ENCODE peak calls at places on chromosomes 7 and 10, in eight cellular contexts. One of them, this sample, is unnamed.

GRCh38 chr10:3764626-3765375 is 20.2 kb downstream of the KLF6 start:
- DNase-seq in CD8-positive, alpha-beta T cell: peak
- DNase-seq in cardiac muscle cell: no peak
- DNase-seq in psoas muscle: no peak
- DNase-seq in upper lobe of right lung: no peak
- DNase-seq in posterior cingulate gyrus: no peak
- DNase-seq in thoracic aorta: no peak
- DNase-seq in iPS-NIHi11: no peak
- DNase-seq in this sample: no peak

GRCh38 chr10:101441539-101442455 is 87.8 kb downstream of the BTRC start:
- DNase-seq in CD8-positive, alpha-beta T cell: no peak
- DNase-seq in cardiac muscle cell: peak
- DNase-seq in psoas muscle: no peak
- DNase-seq in upper lobe of right lung: no peak
- DNase-seq in posterior cingulate gyrus: no peak
- DNase-seq in thoracic aorta: no peak
- DNase-seq in iPS-NIHi11: peak
- DNase-seq in this sample: no peak

GRCh38 chr7:73707045-73707631 is 12.3 kb downstream of the STX1A start:
- DNase-seq in CD8-positive, alpha-beta T cell: peak
- DNase-seq in cardiac muscle cell: no peak
- DNase-seq in psoas muscle: peak
- DNase-seq in upper lobe of right lung: peak
- DNase-seq in posterior cingulate gyrus: no peak
- DNase-seq in thoracic aorta: no peak
- DNase-seq in iPS-NIHi11: no peak
- DNase-seq in this sample: no peak

GRCh38 chr7:85669139-85669692 is 482.4 kb upstream of the SEMA3D start:
- DNase-seq in CD8-positive, alpha-beta T cell: no peak
- DNase-seq in cardiac muscle cell: no peak
- DNase-seq in psoas muscle: no peak
- DNase-seq in upper lobe of right lung: no peak
- DNase-seq in posterior cingulate gyrus: no peak
- DNase-seq in thoracic aorta: no peak
- DNase-seq in iPS-NIHi11: no peak
- DNase-seq in this sample: no peak

GRCh38 chr10:112409755-112410154 is 35.8 kb downstream of the ACSL5 start:
- DNase-seq in CD8-positive, alpha-beta T cell: no peak
- DNase-seq in cardiac muscle cell: no peak
- DNase-seq in psoas muscle: no peak
- DNase-seq in upper lobe of right lung: no peak
- DNase-seq in posterior cingulate gyrus: no peak
- DNase-seq in thoracic aorta: no peak
- DNase-seq in iPS-NIHi11: no peak
- DNase-seq in this sample: no peak

GRCh38 chr7:107387573-107388219 is 82.2 kb upstream of the GPR22 start:
- DNase-seq in CD8-positive, alpha-beta T cell: no peak
- DNase-seq in cardiac muscle cell: no peak
- DNase-seq in psoas muscle: no peak
- DNase-seq in upper lobe of right lung: no peak
- DNase-seq in posterior cingulate gyrus: no peak
- DNase-seq in thoracic aorta: peak
- DNase-seq in iPS-NIHi11: no peak
- DNase-seq in this sample: no peak

GRCh38 chr10:20893297-20893696 is 3.8 kb downstream of the NEBL start:
- DNase-seq in CD8-positive, alpha-beta T cell: no peak
- DNase-seq in cardiac muscle cell: no peak
- DNase-seq in psoas muscle: no peak
- DNase-seq in upper lobe of right lung: no peak
- DNase-seq in posterior cingulate gyrus: no peak
- DNase-seq in thoracic aorta: no peak
- DNase-seq in iPS-NIHi11: no peak
- DNase-seq in this sample: no peak

GRCh38 chr7:124688991-124689390 is 76.6 kb downstream of the GPR37 start:
- DNase-seq in CD8-positive, alpha-beta T cell: no peak
- DNase-seq in cardiac muscle cell: no peak
- DNase-seq in psoas muscle: no peak
- DNase-seq in upper lobe of right lung: no peak
- DNase-seq in posterior cingulate gyrus: no peak
- DNase-seq in thoracic aorta: no peak
- DNase-seq in iPS-NIHi11: no peak
- DNase-seq in this sample: no peak

GRCh38 chr7:31782411-31782991 is 95.5 kb downstream of the PPP1R17 start:
- DNase-seq in CD8-positive, alpha-beta T cell: no peak
- DNase-seq in cardiac muscle cell: peak
- DNase-seq in psoas muscle: no peak
- DNase-seq in upper lobe of right lung: no peak
- DNase-seq in posterior cingulate gyrus: no peak
- DNase-seq in thoracic aorta: no peak
- DNase-seq in iPS-NIHi11: peak
- DNase-seq in this sample: no peak

GRCh38 chr10:14617850-14618249 is 156.8 kb downstream of the FAM107B start:
- DNase-seq in CD8-positive, alpha-beta T cell: no peak
- DNase-seq in cardiac muscle cell: no peak
- DNase-seq in psoas muscle: no peak
- DNase-seq in upper lobe of right lung: no peak
- DNase-seq in posterior cingulate gyrus: no peak
- DNase-seq in thoracic aorta: no peak
- DNase-seq in iPS-NIHi11: no peak
- DNase-seq in this sample: no peak

GRCh38 chr7:67489881-67490280 is 493.2 kb downstream of the TYW1 start:
- DNase-seq in CD8-positive, alpha-beta T cell: no peak
- DNase-seq in cardiac muscle cell: no peak
- DNase-seq in psoas muscle: no peak
- DNase-seq in upper lobe of right lung: no peak
- DNase-seq in posterior cingulate gyrus: no peak
- DNase-seq in thoracic aorta: no peak
- DNase-seq in iPS-NIHi11: no peak
- DNase-seq in this sample: no peak

GRCh38 chr7:99618726-99619125 is 2.0 kb downstream of the ZSCAN25 start:
- DNase-seq in CD8-positive, alpha-beta T cell: no peak
- DNase-seq in cardiac muscle cell: no peak
- DNase-seq in psoas muscle: no peak
- DNase-seq in upper lobe of right lung: no peak
- DNase-seq in posterior cingulate gyrus: no peak
- DNase-seq in thoracic aorta: no peak
- DNase-seq in iPS-NIHi11: no peak
- DNase-seq in this sample: no peak

GRCh38 chr10:71092812-71093391 is 119.5 kb upstream of the UNC5B start:
- DNase-seq in CD8-positive, alpha-beta T cell: no peak
- DNase-seq in cardiac muscle cell: peak
- DNase-seq in psoas muscle: no peak
- DNase-seq in upper lobe of right lung: peak
- DNase-seq in posterior cingulate gyrus: no peak
- DNase-seq in thoracic aorta: no peak
- DNase-seq in iPS-NIHi11: peak
- DNase-seq in this sample: no peak

GRCh38 chr10:68625316-68625921 is 65.3 kb downstream of the TET1 start:
- DNase-seq in CD8-positive, alpha-beta T cell: no peak
- DNase-seq in cardiac muscle cell: no peak
- DNase-seq in psoas muscle: no peak
- DNase-seq in upper lobe of right lung: no peak
- DNase-seq in posterior cingulate gyrus: no peak
- DNase-seq in thoracic aorta: no peak
- DNase-seq in iPS-NIHi11: no peak
- DNase-seq in this sample: no peak

GRCh38 chr10:14838582-14839304 is 637 bp downstream of the HSPA14 start:
- DNase-seq in CD8-positive, alpha-beta T cell: peak
- DNase-seq in cardiac muscle cell: peak
- DNase-seq in psoas muscle: peak
- DNase-seq in upper lobe of right lung: peak
- DNase-seq in posterior cingulate gyrus: no peak
- DNase-seq in thoracic aorta: no peak
- DNase-seq in iPS-NIHi11: peak
- DNase-seq in this sample: no peak

GRCh38 chr10:12702215-12702614 is 299.3 kb downstream of the CCDC3 start:
- DNase-seq in CD8-positive, alpha-beta T cell: no peak
- DNase-seq in cardiac muscle cell: no peak
- DNase-seq in psoas muscle: no peak
- DNase-seq in upper lobe of right lung: no peak
- DNase-seq in posterior cingulate gyrus: no peak
- DNase-seq in thoracic aorta: no peak
- DNase-seq in iPS-NIHi11: no peak
- DNase-seq in this sample: no peak

GRCh38 chr10:30491204-30491603 is 57.2 kb downstream of the MAP3K8 start:
- DNase-seq in CD8-positive, alpha-beta T cell: no peak
- DNase-seq in cardiac muscle cell: no peak
- DNase-seq in psoas muscle: no peak
- DNase-seq in upper lobe of right lung: no peak
- DNase-seq in posterior cingulate gyrus: no peak
- DNase-seq in thoracic aorta: no peak
- DNase-seq in iPS-NIHi11: no peak
- DNase-seq in this sample: no peak

GRCh38 chr7:28005848-28006233 is 174.8 kb downstream of the JAZF1 start:
- DNase-seq in CD8-positive, alpha-beta T cell: no peak
- DNase-seq in cardiac muscle cell: no peak
- DNase-seq in psoas muscle: no peak
- DNase-seq in upper lobe of right lung: no peak
- DNase-seq in posterior cingulate gyrus: no peak
- DNase-seq in thoracic aorta: no peak
- DNase-seq in iPS-NIHi11: no peak
- DNase-seq in this sample: no peak

GRCh38 chr10:88986549-88987242 is 3.9 kb upstream of the FAS start:
- DNase-seq in CD8-positive, alpha-beta T cell: no peak
- DNase-seq in cardiac muscle cell: peak
- DNase-seq in psoas muscle: no peak
- DNase-seq in upper lobe of right lung: no peak
- DNase-seq in posterior cingulate gyrus: no peak
- DNase-seq in thoracic aorta: no peak
- DNase-seq in iPS-NIHi11: peak
- DNase-seq in this sample: no peak

GRCh38 chr10:117137031-117137910 is 799 bp downstream of the VAX1 start:
- DNase-seq in CD8-positive, alpha-beta T cell: no peak
- DNase-seq in cardiac muscle cell: peak
- DNase-seq in psoas muscle: no peak
- DNase-seq in upper lobe of right lung: no peak
- DNase-seq in posterior cingulate gyrus: no peak
- DNase-seq in thoracic aorta: no peak
- DNase-seq in iPS-NIHi11: peak
- DNase-seq in this sample: no peak

GRCh38 chr7:107048783-107049418 is 4.4 kb downstream of the PRKAR2B start:
- DNase-seq in CD8-positive, alpha-beta T cell: no peak
- DNase-seq in cardiac muscle cell: no peak
- DNase-seq in psoas muscle: no peak
- DNase-seq in upper lobe of right lung: no peak
- DNase-seq in posterior cingulate gyrus: no peak
- DNase-seq in thoracic aorta: no peak
- DNase-seq in iPS-NIHi11: no peak
- DNase-seq in this sample: no peak

GRCh38 chr10:30435068-30435422 is 1.1 kb downstream of the MAP3K8 start:
- DNase-seq in CD8-positive, alpha-beta T cell: no peak
- DNase-seq in cardiac muscle cell: peak
- DNase-seq in psoas muscle: peak
- DNase-seq in upper lobe of right lung: peak
- DNase-seq in posterior cingulate gyrus: no peak
- DNase-seq in thoracic aorta: no peak
- DNase-seq in iPS-NIHi11: no peak
- DNase-seq in this sample: no peak

GRCh38 chr10:88232029-88232895 is 350.9 kb downstream of the RNLS start:
- DNase-seq in CD8-positive, alpha-beta T cell: no peak
- DNase-seq in cardiac muscle cell: no peak
- DNase-seq in psoas muscle: peak
- DNase-seq in upper lobe of right lung: peak
- DNase-seq in posterior cingulate gyrus: no peak
- DNase-seq in thoracic aorta: peak
- DNase-seq in iPS-NIHi11: no peak
- DNase-seq in this sample: peak

GRCh38 chr10:76697923-76698322 is 939.7 kb downstream of the KCNMA1 start:
- DNase-seq in CD8-positive, alpha-beta T cell: no peak
- DNase-seq in cardiac muscle cell: no peak
- DNase-seq in psoas muscle: no peak
- DNase-seq in upper lobe of right lung: no peak
- DNase-seq in posterior cingulate gyrus: no peak
- DNase-seq in thoracic aorta: no peak
- DNase-seq in iPS-NIHi11: no peak
- DNase-seq in this sample: no peak

GRCh38 chr10:51007781-51008180 is 66.5 kb upstream of the PRKG1 start:
- DNase-seq in CD8-positive, alpha-beta T cell: no peak
- DNase-seq in cardiac muscle cell: no peak
- DNase-seq in psoas muscle: no peak
- DNase-seq in upper lobe of right lung: no peak
- DNase-seq in posterior cingulate gyrus: no peak
- DNase-seq in thoracic aorta: no peak
- DNase-seq in iPS-NIHi11: no peak
- DNase-seq in this sample: no peak

GRCh38 chr7:29341156-29341555 is 146.6 kb downstream of the CHN2 start:
- DNase-seq in CD8-positive, alpha-beta T cell: no peak
- DNase-seq in cardiac muscle cell: no peak
- DNase-seq in psoas muscle: no peak
- DNase-seq in upper lobe of right lung: no peak
- DNase-seq in posterior cingulate gyrus: no peak
- DNase-seq in thoracic aorta: no peak
- DNase-seq in iPS-NIHi11: no peak
- DNase-seq in this sample: no peak

GRCh38 chr10:34954142-34954541 is 136.0 kb downstream of the CUL2 start:
- DNase-seq in CD8-positive, alpha-beta T cell: no peak
- DNase-seq in cardiac muscle cell: no peak
- DNase-seq in psoas muscle: no peak
- DNase-seq in upper lobe of right lung: peak
- DNase-seq in posterior cingulate gyrus: no peak
- DNase-seq in thoracic aorta: no peak
- DNase-seq in iPS-NIHi11: peak
- DNase-seq in this sample: no peak

GRCh38 chr10:127925471-127926207 is 18.7 kb downstream of the PTPRE start:
- DNase-seq in CD8-positive, alpha-beta T cell: no peak
- DNase-seq in cardiac muscle cell: no peak
- DNase-seq in psoas muscle: no peak
- DNase-seq in upper lobe of right lung: no peak
- DNase-seq in posterior cingulate gyrus: no peak
- DNase-seq in thoracic aorta: no peak
- DNase-seq in iPS-NIHi11: no peak
- DNase-seq in this sample: no peak

GRCh38 chr10:124000792-124001201 is 92.6 kb downstream of the CHST15 start:
- DNase-seq in CD8-positive, alpha-beta T cell: no peak
- DNase-seq in cardiac muscle cell: no peak
- DNase-seq in psoas muscle: no peak
- DNase-seq in upper lobe of right lung: peak
- DNase-seq in posterior cingulate gyrus: peak
- DNase-seq in thoracic aorta: no peak
- DNase-seq in iPS-NIHi11: no peak
- DNase-seq in this sample: no peak

GRCh38 chr10:21720090-21720489 is 186.1 kb downstream of the MLLT10 start:
- DNase-seq in CD8-positive, alpha-beta T cell: no peak
- DNase-seq in cardiac muscle cell: peak
- DNase-seq in psoas muscle: no peak
- DNase-seq in upper lobe of right lung: no peak
- DNase-seq in posterior cingulate gyrus: no peak
- DNase-seq in thoracic aorta: no peak
- DNase-seq in iPS-NIHi11: no peak
- DNase-seq in this sample: no peak

GRCh38 chr7:157734926-157735640 is 398.3 kb downstream of the DNAJB6 start:
- DNase-seq in CD8-positive, alpha-beta T cell: no peak
- DNase-seq in cardiac muscle cell: no peak
- DNase-seq in psoas muscle: no peak
- DNase-seq in upper lobe of right lung: no peak
- DNase-seq in posterior cingulate gyrus: no peak
- DNase-seq in thoracic aorta: no peak
- DNase-seq in iPS-NIHi11: no peak
- DNase-seq in this sample: no peak

GRCh38 chr7:66754541-66754940 is 14.0 kb downstream of the RABGEF1 start:
- DNase-seq in CD8-positive, alpha-beta T cell: no peak
- DNase-seq in cardiac muscle cell: no peak
- DNase-seq in psoas muscle: no peak
- DNase-seq in upper lobe of right lung: no peak
- DNase-seq in posterior cingulate gyrus: no peak
- DNase-seq in thoracic aorta: no peak
- DNase-seq in iPS-NIHi11: no peak
- DNase-seq in this sample: no peak

GRCh38 chr7:101410743-101411476 is 48.2 kb downstream of the COL26A1 start:
- DNase-seq in CD8-positive, alpha-beta T cell: peak
- DNase-seq in cardiac muscle cell: peak
- DNase-seq in psoas muscle: no peak
- DNase-seq in upper lobe of right lung: no peak
- DNase-seq in posterior cingulate gyrus: no peak
- DNase-seq in thoracic aorta: no peak
- DNase-seq in iPS-NIHi11: peak
- DNase-seq in this sample: no peak

GRCh38 chr7:118845787-118846186 is 621.3 kb downstream of the ANKRD7 start:
- DNase-seq in CD8-positive, alpha-beta T cell: no peak
- DNase-seq in cardiac muscle cell: no peak
- DNase-seq in psoas muscle: no peak
- DNase-seq in upper lobe of right lung: no peak
- DNase-seq in posterior cingulate gyrus: no peak
- DNase-seq in thoracic aorta: no peak
- DNase-seq in iPS-NIHi11: no peak
- DNase-seq in this sample: no peak

This sample was measured in omental fat pad.